ENCODE peak calls at places on chromosomes 3 and 15, in four cellular contexts. One of them, this sample, is unnamed.

GRCh38 chr3:140443073-140443472 is 234.8 kb upstream of the TRIM42 start:
- DNase-seq in GM12878: no peak
- DNase-seq in K562: no peak
- DNase-seq in H1: no peak
- DNase-seq in this sample: no peak

GRCh38 chr15:77901921-77902750 is 175.4 kb downstream of the TBC1D2B start:
- DNase-seq in GM12878: no peak
- DNase-seq in K562: peak
- DNase-seq in H1: no peak
- DNase-seq in this sample: no peak

GRCh38 chr15:33430564-33430963 is 119.8 kb downstream of the RYR3 start:
- DNase-seq in GM12878: no peak
- DNase-seq in K562: no peak
- DNase-seq in H1: no peak
- DNase-seq in this sample: no peak

GRCh38 chr15:57550640-57551039 is 41.1 kb upstream of the MYZAP start:
- DNase-seq in GM12878: no peak
- DNase-seq in K562: no peak
- DNase-seq in H1: no peak
- DNase-seq in this sample: no peak

GRCh38 chr3:122233109-122233952 is 49.9 kb downstream of the CASR start:
- DNase-seq in GM12878: peak
- DNase-seq in K562: no peak
- DNase-seq in H1: no peak
- DNase-seq in this sample: no peak

GRCh38 chr15:84789762-84790161 is 27.4 kb upstream of the ALPK3 start:
- DNase-seq in GM12878: peak
- DNase-seq in K562: no peak
- DNase-seq in H1: no peak
- DNase-seq in this sample: no peak

GRCh38 chr3:16132190-16132589 is 42.3 kb upstream of the GALNT15 start:
- DNase-seq in GM12878: no peak
- DNase-seq in K562: no peak
- DNase-seq in H1: no peak
- DNase-seq in this sample: no peak

GRCh38 chr15:99925661-99926461 is 192.6 kb upstream of the LYSMD4 start:
- DNase-seq in GM12878: no peak
- DNase-seq in K562: peak
- DNase-seq in H1: peak
- DNase-seq in this sample: no peak

GRCh38 chr3:45915518-45916231 is 27.6 kb upstream of the CXCR6 start:
- DNase-seq in GM12878: peak
- DNase-seq in K562: peak
- DNase-seq in H1: no peak
- DNase-seq in this sample: no peak

GRCh38 chr3:128835096-128835495 is 44.3 kb upstream of the ACAD9 start:
- DNase-seq in GM12878: no peak
- DNase-seq in K562: no peak
- DNase-seq in H1: no peak
- DNase-seq in this sample: no peak

GRCh38 chr15:71440479-71441071 is 325.3 kb downstream of the THSD4 start:
- DNase-seq in GM12878: peak
- DNase-seq in K562: peak
- DNase-seq in H1: no peak
- DNase-seq in this sample: peak

GRCh38 chr3:44952689-44953088 is 23.3 kb downstream of the ZDHHC3 start:
- DNase-seq in GM12878: no peak
- DNase-seq in K562: no peak
- DNase-seq in H1: no peak
- DNase-seq in this sample: no peak

GRCh38 chr3:194220776-194221735 is 85.1 kb downstream of the HES1 start:
- DNase-seq in GM12878: no peak
- DNase-seq in K562: no peak
- DNase-seq in H1: no peak
- DNase-seq in this sample: no peak

GRCh38 chr15:88747626-88748025 is 55.6 kb upstream of the ACAN start:
- DNase-seq in GM12878: no peak
- DNase-seq in K562: no peak
- DNase-seq in H1: peak
- DNase-seq in this sample: no peak

GRCh38 chr3:16090013-16090412 is 84.5 kb upstream of the GALNT15 start:
- DNase-seq in GM12878: no peak
- DNase-seq in K562: no peak
- DNase-seq in H1: no peak
- DNase-seq in this sample: peak

GRCh38 chr3:197854596-197855343 is 63.7 kb downstream of the LRCH3 start:
- DNase-seq in GM12878: no peak
- DNase-seq in K562: no peak
- DNase-seq in H1: no peak
- DNase-seq in this sample: no peak

GRCh38 chr3:12966847-12967750 is 106.1 kb downstream of the IQSEC1 start:
- DNase-seq in GM12878: no peak
- DNase-seq in K562: peak
- DNase-seq in H1: no peak
- DNase-seq in this sample: no peak

GRCh38 chr3:114848643-114849350 is 298.3 kb downstream of the ZBTB20 start:
- DNase-seq in GM12878: no peak
- DNase-seq in K562: no peak
- DNase-seq in H1: no peak
- DNase-seq in this sample: no peak

GRCh38 chr15:66386204-66387123 is at the start of gene MAP2K1:
- DNase-seq in GM12878: peak
- DNase-seq in K562: peak
- DNase-seq in H1: peak
- DNase-seq in this sample: peak

GRCh38 chr3:71461749-71462483 is 121.6 kb downstream of the FOXP1 start:
- DNase-seq in GM12878: no peak
- DNase-seq in K562: no peak
- DNase-seq in H1: no peak
- DNase-seq in this sample: no peak

GRCh38 chr3:120566243-120566980 is 29.7 kb upstream of the NDUFB4 start:
- DNase-seq in GM12878: no peak
- DNase-seq in K562: no peak
- DNase-seq in H1: no peak
- DNase-seq in this sample: no peak

GRCh38 chr3:53938645-53939044 is 47.0 kb upstream of the SELENOK start:
- DNase-seq in GM12878: no peak
- DNase-seq in K562: peak
- DNase-seq in H1: peak
- DNase-seq in this sample: peak

GRCh38 chr3:98980915-98981596 is 79.6 kb upstream of the DCBLD2 start:
- DNase-seq in GM12878: peak
- DNase-seq in K562: no peak
- DNase-seq in H1: no peak
- DNase-seq in this sample: no peak

GRCh38 chr15:77021803-77022381 is 27.0 kb downstream of the PSTPIP1 start:
- DNase-seq in GM12878: no peak
- DNase-seq in K562: no peak
- DNase-seq in H1: no peak
- DNase-seq in this sample: no peak

GRCh38 chr3:20125912-20126311 is 60.1 kb downstream of the SGO1 start:
- DNase-seq in GM12878: peak
- DNase-seq in K562: no peak
- DNase-seq in H1: no peak
- DNase-seq in this sample: no peak

GRCh38 chr15:89118481-89118989 is 30.3 kb downstream of the ABHD2 start:
- DNase-seq in GM12878: no peak
- DNase-seq in K562: no peak
- DNase-seq in H1: no peak
- DNase-seq in this sample: no peak

GRCh38 chr15:74614744-74615312 is 808 bp upstream of the CLK3 start:
- DNase-seq in GM12878: peak
- DNase-seq in K562: peak
- DNase-seq in H1: no peak
- DNase-seq in this sample: no peak

GRCh38 chr15:25244731-25245585 is 193.9 kb downstream of the UBE3A start:
- DNase-seq in GM12878: no peak
- DNase-seq in K562: no peak
- DNase-seq in H1: peak
- DNase-seq in this sample: no peak

GRCh38 chr3:149401215-149401925 is 23.9 kb upstream of the TM4SF1 start:
- DNase-seq in GM12878: no peak
- DNase-seq in K562: no peak
- DNase-seq in H1: no peak
- DNase-seq in this sample: peak

GRCh38 chr3:65732060-65732933 is 306.4 kb downstream of the MAGI1 start:
- DNase-seq in GM12878: peak
- DNase-seq in K562: peak
- DNase-seq in H1: no peak
- DNase-seq in this sample: peak

GRCh38 chr15:85768595-85769168 is 26.0 kb downstream of the KLHL25 start:
- DNase-seq in GM12878: no peak
- DNase-seq in K562: no peak
- DNase-seq in H1: no peak
- DNase-seq in this sample: no peak

GRCh38 chr15:48413304-48413703 is 82.1 kb downstream of the DUT start:
- DNase-seq in GM12878: no peak
- DNase-seq in K562: no peak
- DNase-seq in H1: no peak
- DNase-seq in this sample: peak

GRCh38 chr15:48418343-48418742 is 87.1 kb downstream of the DUT start:
- DNase-seq in GM12878: no peak
- DNase-seq in K562: no peak
- DNase-seq in H1: no peak
- DNase-seq in this sample: no peak

GRCh38 chr15:48416301-48416700 is 85.1 kb downstream of the DUT start:
- DNase-seq in GM12878: no peak
- DNase-seq in K562: no peak
- DNase-seq in H1: no peak
- DNase-seq in this sample: no peak

GRCh38 chr15:48414015-48414414 is 82.8 kb downstream of the DUT start:
- DNase-seq in GM12878: no peak
- DNase-seq in K562: no peak
- DNase-seq in H1: no peak
- DNase-seq in this sample: no peak

DNA sequence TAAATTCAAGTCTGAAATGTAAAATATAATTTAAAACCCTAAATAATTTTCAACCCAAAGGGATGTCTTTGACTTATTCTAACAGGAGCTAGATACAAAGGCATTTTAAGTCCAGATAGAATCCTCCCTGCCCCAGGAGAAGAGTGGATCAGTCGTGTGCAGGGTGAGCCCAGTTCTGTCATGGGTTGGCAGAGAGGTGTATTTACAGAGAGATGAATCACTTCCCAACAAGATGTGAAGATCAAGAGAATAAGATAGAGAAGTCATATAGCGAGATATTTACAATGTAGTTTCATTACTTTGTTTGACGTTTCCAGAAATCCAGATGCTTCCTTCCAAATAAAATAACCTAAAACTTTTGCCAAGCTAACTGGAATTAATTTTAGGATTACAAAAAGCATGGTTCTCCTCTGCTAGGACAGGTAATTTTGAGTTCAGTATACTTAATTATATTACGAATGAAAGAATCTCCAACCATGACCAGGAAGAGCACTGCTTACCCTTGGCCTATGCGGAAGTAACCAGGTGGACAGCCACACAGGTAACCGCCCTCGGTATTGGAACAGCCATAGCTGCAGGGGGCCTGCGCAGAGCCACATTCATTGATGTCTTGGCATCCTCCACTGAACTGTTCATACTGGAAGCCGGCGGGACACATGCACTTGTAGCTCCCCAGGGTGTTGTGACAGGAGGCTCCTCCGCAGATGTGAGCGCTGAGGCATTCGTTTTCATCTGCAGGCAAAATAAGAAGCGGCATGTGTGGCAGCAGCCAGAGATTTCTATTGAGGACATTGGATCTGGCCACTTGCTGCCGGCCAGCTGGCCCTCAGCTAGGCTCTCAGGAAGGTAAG is 84.0 kb downstream of the DUT start:
- DNase-seq in GM12878: no peak
- DNase-seq in K562: no peak
- DNase-seq in H1: no peak
- DNase-seq in this sample: peak
- TF ChIP-seq BRCA1 in GM12878: no peak
- TF ChIP-seq BRCA1 in K562: no peak
- TF ChIP-seq BRCA1 in H1: no peak
- TF ChIP-seq BRCA1 in this sample: no peak

DNA sequence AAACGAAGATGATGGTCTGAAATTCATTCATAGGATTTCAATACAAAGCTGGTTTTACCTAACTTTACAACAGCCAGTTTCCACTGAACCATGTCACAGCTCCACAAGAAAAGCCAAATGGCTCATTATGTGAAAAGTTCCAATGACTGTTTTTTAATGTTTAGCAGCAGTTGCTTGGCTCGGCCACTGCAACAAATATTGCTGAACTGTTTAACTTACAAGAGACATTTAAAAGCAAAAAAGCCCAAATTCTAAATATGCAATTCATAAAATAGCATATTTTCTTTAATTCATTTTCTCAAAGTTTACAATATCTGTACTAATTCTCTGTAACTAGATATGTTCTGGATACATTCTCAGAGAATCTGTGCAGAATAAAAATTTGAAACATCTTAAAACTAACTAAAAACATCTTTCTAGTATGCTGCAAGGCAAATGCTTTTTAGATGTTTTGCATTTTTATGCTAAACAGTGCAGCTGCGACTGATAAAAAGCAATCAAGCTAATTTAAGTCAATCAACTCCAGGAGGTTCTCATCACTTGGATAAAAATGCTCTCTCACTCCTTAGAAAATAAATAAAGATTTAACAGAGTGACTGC is 356.5 kb downstream of the ERC2 start:
- DNase-seq in GM12878: no peak
- DNase-seq in K562: no peak
- DNase-seq in H1: no peak
- DNase-seq in this sample: no peak
- TF ChIP-seq BRCA1 in GM12878: no peak
- TF ChIP-seq BRCA1 in K562: no peak
- TF ChIP-seq BRCA1 in H1: no peak
- TF ChIP-seq BRCA1 in this sample: no peak

DNA sequence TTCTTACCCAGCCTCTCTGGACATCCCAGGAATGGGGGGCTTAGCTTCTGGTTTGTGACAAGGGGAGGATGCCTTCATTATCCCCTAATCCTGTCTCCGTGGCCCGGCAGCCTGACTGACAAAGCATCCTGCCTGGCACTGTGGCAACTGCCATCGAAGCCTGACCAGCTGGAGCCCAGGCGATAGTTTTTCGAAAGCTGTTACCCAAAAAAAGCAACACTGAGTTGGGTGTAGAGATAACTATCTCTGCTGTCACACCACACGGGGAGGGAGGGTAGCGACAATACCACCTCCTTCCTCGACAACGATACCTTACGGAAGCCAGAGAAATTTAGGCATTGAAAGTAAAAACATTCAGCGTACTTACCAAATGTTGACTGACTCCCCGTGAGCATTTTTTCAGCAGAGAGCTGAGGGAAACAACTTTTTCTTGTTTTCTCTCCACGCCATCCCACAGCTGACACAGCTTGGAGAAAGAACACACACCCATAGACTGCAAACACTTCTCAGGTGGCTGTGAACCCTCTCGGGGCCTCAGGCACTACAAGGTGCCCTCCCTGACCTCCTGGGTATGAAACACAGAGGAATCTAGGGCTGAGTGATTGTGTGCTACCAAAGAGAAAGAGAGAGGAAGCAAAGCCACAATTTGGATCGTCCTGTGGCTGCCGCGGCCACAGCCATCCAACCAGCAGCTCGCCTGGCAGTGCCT is 361.9 kb upstream of the ICE2 start:
- DNase-seq in GM12878: no peak
- DNase-seq in K562: no peak
- DNase-seq in H1: no peak
- DNase-seq in this sample: no peak
- TF ChIP-seq BRCA1 in GM12878: no peak
- TF ChIP-seq BRCA1 in K562: no peak
- TF ChIP-seq BRCA1 in H1: no peak
- TF ChIP-seq BRCA1 in this sample: no peak

GRCh38 chr3:158918008-158918407 is 116.2 kb downstream of the MFSD1 start:
- DNase-seq in GM12878: no peak
- DNase-seq in K562: peak
- DNase-seq in H1: peak
- DNase-seq in this sample: peak
- TF ChIP-seq BRCA1 in GM12878: no peak
- TF ChIP-seq BRCA1 in K562: no peak
- TF ChIP-seq BRCA1 in H1: no peak
- TF ChIP-seq BRCA1 in this sample: no peak

This sample was measured in HepG2.